ENCODE peak calls at places on chromosomes 13 and 19, in six cellular contexts. One of them, this sample, is unnamed.

GRCh38 chr13:81184556-81185265 is 843.8 kb upstream of the SPRY2 start:
- DNase-seq in body of pancreas: no peak
- DNase-seq in CD4-positive, CD25-positive, alpha-beta regulatory T cell: no peak
- DNase-seq in psoas muscle: no peak
- DNase-seq in GM23338: no peak
- DNase-seq in HCT116: no peak
- DNase-seq in this sample: peak; percentile 68

GRCh38 chr19:13732337-13732736 is 32.0 kb upstream of the MRI1 start:
- DNase-seq in HCT116: no peak
- DNase-seq in psoas muscle: no peak
- DNase-seq in GM23338: no peak
- DNase-seq in body of pancreas: no peak
- DNase-seq in CD4-positive, CD25-positive, alpha-beta regulatory T cell: no peak
- DNase-seq in this sample: no peak

GRCh38 chr19:13056052-13056660 is 46.5 kb downstream of the LYL1 start:
- DNase-seq in psoas muscle: no peak
- DNase-seq in HCT116: peak; percentile 64
- DNase-seq in body of pancreas: no peak
- DNase-seq in GM23338: peak; percentile 73
- DNase-seq in CD4-positive, CD25-positive, alpha-beta regulatory T cell: no peak
- DNase-seq in this sample: peak; percentile 91

GRCh38 chr19:35710784-35711723 is 6.7 kb downstream of the ZBTB32 start:
- DNase-seq in psoas muscle: no peak
- DNase-seq in body of pancreas: no peak
- DNase-seq in GM23338: no peak
- DNase-seq in CD4-positive, CD25-positive, alpha-beta regulatory T cell: peak; percentile 93
- DNase-seq in HCT116: no peak
- DNase-seq in this sample: no peak

GRCh38 chr19:44722131-44723121 is 23.5 kb downstream of the CEACAM16 start:
- DNase-seq in HCT116: no peak
- DNase-seq in CD4-positive, CD25-positive, alpha-beta regulatory T cell: no peak
- DNase-seq in body of pancreas: no peak
- DNase-seq in GM23338: no peak
- DNase-seq in psoas muscle: no peak
- DNase-seq in this sample: no peak

GRCh38 chr13:35723061-35723461 is 246.6 kb upstream of the MAB21L1 start:
- DNase-seq in CD4-positive, CD25-positive, alpha-beta regulatory T cell: no peak
- DNase-seq in GM23338: no peak
- DNase-seq in HCT116: no peak
- DNase-seq in psoas muscle: peak; percentile 41
- DNase-seq in body of pancreas: no peak
- DNase-seq in this sample: no peak

GRCh38 chr19:15259900-15260299 is 27.7 kb upstream of the EPHX3 start:
- DNase-seq in HCT116: no peak
- DNase-seq in psoas muscle: no peak
- DNase-seq in CD4-positive, CD25-positive, alpha-beta regulatory T cell: no peak
- DNase-seq in GM23338: no peak
- DNase-seq in body of pancreas: no peak
- DNase-seq in this sample: no peak

GRCh38 chr13:76038920-76039716 is 403.0 kb downstream of the LMO7 start:
- DNase-seq in GM23338: peak; percentile 72
- DNase-seq in HCT116: no peak
- DNase-seq in CD4-positive, CD25-positive, alpha-beta regulatory T cell: no peak
- DNase-seq in psoas muscle: no peak
- DNase-seq in body of pancreas: no peak
- DNase-seq in this sample: no peak

GRCh38 chr13:21426238-21426637 is 32.9 kb downstream of the ZDHHC20 start:
- DNase-seq in body of pancreas: no peak
- DNase-seq in psoas muscle: no peak
- DNase-seq in CD4-positive, CD25-positive, alpha-beta regulatory T cell: no peak
- DNase-seq in HCT116: no peak
- DNase-seq in GM23338: no peak
- DNase-seq in this sample: no peak

GRCh38 chr13:33616130-33616529 is 201.8 kb upstream of the RFC3 start:
- DNase-seq in psoas muscle: no peak
- DNase-seq in CD4-positive, CD25-positive, alpha-beta regulatory T cell: no peak
- DNase-seq in HCT116: no peak
- DNase-seq in GM23338: no peak
- DNase-seq in body of pancreas: no peak
- DNase-seq in this sample: no peak

GRCh38 chr13:73914119-73914518 is 220.1 kb downstream of the KLF12 start:
- DNase-seq in GM23338: no peak
- DNase-seq in body of pancreas: no peak
- DNase-seq in CD4-positive, CD25-positive, alpha-beta regulatory T cell: no peak
- DNase-seq in psoas muscle: no peak
- DNase-seq in HCT116: no peak
- DNase-seq in this sample: no peak

GRCh38 chr13:73274147-73274546 is 215.3 kb downstream of the KLF5 start:
- DNase-seq in CD4-positive, CD25-positive, alpha-beta regulatory T cell: no peak
- DNase-seq in body of pancreas: no peak
- DNase-seq in HCT116: no peak
- DNase-seq in GM23338: no peak
- DNase-seq in psoas muscle: no peak
- DNase-seq in this sample: no peak

GRCh38 chr19:14467391-14467790 is 7.8 kb downstream of the PTGER1 start:
- DNase-seq in psoas muscle: no peak
- DNase-seq in GM23338: no peak
- DNase-seq in body of pancreas: no peak
- DNase-seq in HCT116: no peak
- DNase-seq in CD4-positive, CD25-positive, alpha-beta regulatory T cell: no peak
- DNase-seq in this sample: no peak

GRCh38 chr13:110366733-110367132 is 59.6 kb downstream of the COL4A2 start:
- DNase-seq in psoas muscle: no peak
- DNase-seq in GM23338: no peak
- DNase-seq in CD4-positive, CD25-positive, alpha-beta regulatory T cell: no peak
- DNase-seq in body of pancreas: no peak
- DNase-seq in HCT116: no peak
- DNase-seq in this sample: no peak

GRCh38 chr13:32940601-32941000 is 75.6 kb upstream of the KL start:
- DNase-seq in GM23338: no peak
- DNase-seq in HCT116: no peak
- DNase-seq in body of pancreas: no peak
- DNase-seq in psoas muscle: peak; percentile 14
- DNase-seq in CD4-positive, CD25-positive, alpha-beta regulatory T cell: no peak
- DNase-seq in this sample: peak; percentile 2

GRCh38 chr13:73259061-73259908 is 200.5 kb downstream of the KLF5 start:
- DNase-seq in body of pancreas: no peak
- DNase-seq in CD4-positive, CD25-positive, alpha-beta regulatory T cell: no peak
- DNase-seq in psoas muscle: no peak
- DNase-seq in GM23338: no peak
- DNase-seq in HCT116: no peak
- DNase-seq in this sample: no peak

GRCh38 chr19:15369594-15369891 is 10.0 kb downstream of the AKAP8 start:
- DNase-seq in HCT116: no peak
- DNase-seq in body of pancreas: no peak
- DNase-seq in CD4-positive, CD25-positive, alpha-beta regulatory T cell: no peak
- DNase-seq in psoas muscle: no peak
- DNase-seq in GM23338: no peak
- DNase-seq in this sample: no peak

GRCh38 chr19:6042776-6043726 is 65.1 kb upstream of the RANBP3 start:
- DNase-seq in HCT116: no peak
- DNase-seq in psoas muscle: no peak
- DNase-seq in CD4-positive, CD25-positive, alpha-beta regulatory T cell: no peak
- DNase-seq in body of pancreas: no peak
- DNase-seq in GM23338: no peak
- DNase-seq in this sample: no peak

GRCh38 chr19:14404322-14404721 is 14.8 kb downstream of the DDX39A start:
- DNase-seq in GM23338: no peak
- DNase-seq in psoas muscle: no peak
- DNase-seq in CD4-positive, CD25-positive, alpha-beta regulatory T cell: no peak
- DNase-seq in body of pancreas: no peak
- DNase-seq in HCT116: no peak
- DNase-seq in this sample: no peak

GRCh38 chr13:112783135-112783945 is 93.5 kb downstream of the ATP11A start:
- DNase-seq in psoas muscle: no peak
- DNase-seq in CD4-positive, CD25-positive, alpha-beta regulatory T cell: no peak
- DNase-seq in HCT116: no peak
- DNase-seq in GM23338: no peak
- DNase-seq in body of pancreas: no peak
- DNase-seq in this sample: peak; percentile 24

GRCh38 chr13:24357756-24358155 is 48.4 kb downstream of the C1QTNF9 start:
- DNase-seq in body of pancreas: no peak
- DNase-seq in GM23338: no peak
- DNase-seq in psoas muscle: no peak
- DNase-seq in HCT116: no peak
- DNase-seq in CD4-positive, CD25-positive, alpha-beta regulatory T cell: no peak
- DNase-seq in this sample: no peak

GRCh38 chr19:55452381-55453325 is 8.8 kb downstream of the ISOC2 start:
- DNase-seq in psoas muscle: peak; percentile 76
- DNase-seq in body of pancreas: peak; percentile 45
- DNase-seq in HCT116: no peak
- DNase-seq in CD4-positive, CD25-positive, alpha-beta regulatory T cell: peak; percentile 52
- DNase-seq in GM23338: peak; percentile 95
- DNase-seq in this sample: peak; percentile 80

GRCh38 chr19:45154064-45154827 is 6.5 kb downstream of the NKPD1 start:
- DNase-seq in HCT116: peak; percentile 92
- DNase-seq in CD4-positive, CD25-positive, alpha-beta regulatory T cell: no peak
- DNase-seq in psoas muscle: peak; percentile 41
- DNase-seq in GM23338: no peak
- DNase-seq in body of pancreas: no peak
- DNase-seq in this sample: peak; percentile 83

GRCh38 chr13:71578048-71578447 is 289.0 kb downstream of the DACH1 start:
- DNase-seq in HCT116: no peak
- DNase-seq in CD4-positive, CD25-positive, alpha-beta regulatory T cell: no peak
- DNase-seq in body of pancreas: no peak
- DNase-seq in psoas muscle: no peak
- DNase-seq in GM23338: no peak
- DNase-seq in this sample: no peak

GRCh38 chr19:15198006-15198356 is 2.8 kb downstream of the NOTCH3 start:
- DNase-seq in GM23338: no peak
- DNase-seq in body of pancreas: no peak
- DNase-seq in CD4-positive, CD25-positive, alpha-beta regulatory T cell: no peak
- DNase-seq in psoas muscle: no peak
- DNase-seq in HCT116: no peak
- DNase-seq in this sample: no peak

GRCh38 chr13:66207610-66208009 is 1022.5 kb downstream of the PCDH9 start:
- DNase-seq in GM23338: no peak
- DNase-seq in psoas muscle: no peak
- DNase-seq in CD4-positive, CD25-positive, alpha-beta regulatory T cell: no peak
- DNase-seq in HCT116: no peak
- DNase-seq in body of pancreas: no peak
- DNase-seq in this sample: no peak

GRCh38 chr13:24050292-24050711 is 110.2 kb upstream of the SPATA13 start:
- DNase-seq in CD4-positive, CD25-positive, alpha-beta regulatory T cell: no peak
- DNase-seq in psoas muscle: peak; percentile 28
- DNase-seq in body of pancreas: peak; percentile 54
- DNase-seq in HCT116: no peak
- DNase-seq in GM23338: no peak
- DNase-seq in this sample: peak; percentile 86

DNA sequence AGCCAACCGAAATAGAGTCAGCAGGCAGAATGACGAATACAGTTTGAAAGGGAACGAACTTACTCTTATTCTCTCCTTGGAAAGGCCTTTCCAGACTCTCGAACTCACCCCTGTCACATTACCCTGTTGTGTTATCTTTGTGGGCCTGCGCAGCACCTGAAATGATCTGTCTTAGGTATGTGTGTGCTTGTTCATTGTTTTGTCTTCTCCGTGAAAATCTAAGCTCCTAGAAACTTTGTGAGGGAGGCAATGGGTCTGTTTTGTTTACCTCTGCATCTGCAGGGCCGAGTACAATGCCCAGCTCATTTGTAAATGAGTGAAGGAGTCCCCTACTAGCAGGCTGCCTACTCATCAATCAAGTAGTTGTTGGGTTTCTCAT is 19.6 kb downstream of the HMGB1 start:
- DNase-seq in HCT116: no peak
- DNase-seq in body of pancreas: no peak
- DNase-seq in CD4-positive, CD25-positive, alpha-beta regulatory T cell: no peak
- DNase-seq in psoas muscle: no peak
- DNase-seq in GM23338: peak; percentile 55
- DNase-seq in this sample: no peak
- H3K4me3 ChIP-seq in HCT116: no peak overlapping the region
- H3K4me3 ChIP-seq in body of pancreas: no peak overlapping the region
- H3K4me3 ChIP-seq in CD4-positive, CD25-positive, alpha-beta regulatory T cell: no peak overlapping the region
- H3K4me3 ChIP-seq in psoas muscle: peak overlapping the region; percentile 62
- H3K4me3 ChIP-seq in GM23338: peak overlapping the region; percentile 52
- H3K4me3 ChIP-seq in this sample: no peak overlapping the region

GRCh38 chr13:98563071-98563470 is 13.8 kb downstream of the STK24 start:
- DNase-seq in body of pancreas: no peak
- DNase-seq in GM23338: peak; percentile 65
- DNase-seq in CD4-positive, CD25-positive, alpha-beta regulatory T cell: peak; percentile 85
- DNase-seq in HCT116: no peak
- DNase-seq in psoas muscle: no peak
- DNase-seq in this sample: no peak
- H3K4me3 ChIP-seq in body of pancreas: no peak overlapping the region
- H3K4me3 ChIP-seq in GM23338: peak overlapping the region; percentile 4
- H3K4me3 ChIP-seq in CD4-positive, CD25-positive, alpha-beta regulatory T cell: peak overlapping the region; percentile 88
- H3K4me3 ChIP-seq in HCT116: no peak overlapping the region
- H3K4me3 ChIP-seq in psoas muscle: no peak overlapping the region
- H3K4me3 ChIP-seq in this sample: peak overlapping the region; percentile 36

DNA sequence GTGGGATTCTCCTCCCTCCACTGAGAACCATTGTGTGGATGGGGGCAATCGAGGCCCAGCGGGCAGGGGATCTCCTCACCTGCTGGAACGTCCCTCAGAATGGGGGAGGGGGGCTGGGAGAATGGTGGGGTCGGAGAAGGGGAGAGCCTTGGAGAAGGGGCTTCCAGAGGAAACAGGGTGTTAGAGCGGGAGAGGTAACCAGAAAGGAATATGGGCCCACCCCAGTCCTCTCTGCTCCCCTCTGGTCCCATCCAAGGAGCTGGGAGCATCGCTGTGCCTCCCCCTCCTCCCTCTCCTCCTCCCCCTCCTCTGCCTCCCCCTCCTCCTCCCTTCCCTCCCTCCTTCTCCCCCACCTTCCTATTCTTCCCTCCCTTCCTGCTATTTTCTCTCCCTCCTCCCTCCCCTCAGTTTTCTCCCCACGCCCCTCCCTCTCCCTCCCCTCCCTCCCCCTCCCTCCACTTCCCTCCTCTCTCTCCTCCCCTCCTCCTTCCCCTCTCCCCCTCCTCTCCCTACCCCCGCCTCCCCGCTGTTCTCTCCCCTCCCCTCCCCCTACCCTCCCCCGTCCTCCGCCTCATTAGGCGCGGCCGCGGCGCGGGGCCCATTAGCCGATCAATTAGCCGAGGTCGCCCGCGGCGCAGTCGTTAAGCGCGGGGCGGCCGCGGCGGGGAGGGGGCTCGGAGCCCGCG is 15.5 kb downstream of the TLE5 start:
- DNase-seq in body of pancreas: peak; percentile 41
- DNase-seq in psoas muscle: no peak
- DNase-seq in GM23338: peak; percentile 79
- DNase-seq in HCT116: no peak
- DNase-seq in CD4-positive, CD25-positive, alpha-beta regulatory T cell: no peak
- DNase-seq in this sample: no peak
- H3K4me3 ChIP-seq in body of pancreas: no peak overlapping the region
- H3K4me3 ChIP-seq in psoas muscle: peak overlapping the region; percentile 56
- H3K4me3 ChIP-seq in GM23338: peak overlapping the region; percentile 64
- H3K4me3 ChIP-seq in HCT116: peak overlapping the region; percentile 52
- H3K4me3 ChIP-seq in CD4-positive, CD25-positive, alpha-beta regulatory T cell: no peak overlapping the region
- H3K4me3 ChIP-seq in this sample: no peak overlapping the region

GRCh38 chr13:95226932-95227718 is 74.1 kb downstream of the ABCC4 start:
- DNase-seq in body of pancreas: no peak
- DNase-seq in GM23338: no peak
- DNase-seq in psoas muscle: no peak
- DNase-seq in CD4-positive, CD25-positive, alpha-beta regulatory T cell: peak; percentile 48
- DNase-seq in HCT116: no peak
- DNase-seq in this sample: no peak
- H3K4me3 ChIP-seq in body of pancreas: no peak overlapping the region
- H3K4me3 ChIP-seq in GM23338: no peak overlapping the region
- H3K4me3 ChIP-seq in psoas muscle: no peak overlapping the region
- H3K4me3 ChIP-seq in CD4-positive, CD25-positive, alpha-beta regulatory T cell: no peak overlapping the region
- H3K4me3 ChIP-seq in HCT116: no peak overlapping the region
- H3K4me3 ChIP-seq in this sample: no peak overlapping the region

GRCh38 chr19:49395581-49396407 is 7.7 kb downstream of the KASH5 start:
- DNase-seq in psoas muscle: no peak
- DNase-seq in CD4-positive, CD25-positive, alpha-beta regulatory T cell: no peak
- DNase-seq in body of pancreas: no peak
- DNase-seq in GM23338: no peak
- DNase-seq in HCT116: no peak
- DNase-seq in this sample: no peak
- H3K4me3 ChIP-seq in psoas muscle: no peak overlapping the region
- H3K4me3 ChIP-seq in CD4-positive, CD25-positive, alpha-beta regulatory T cell: no peak overlapping the region
- H3K4me3 ChIP-seq in body of pancreas: no peak overlapping the region
- H3K4me3 ChIP-seq in GM23338: no peak overlapping the region
- H3K4me3 ChIP-seq in HCT116: no peak overlapping the region
- H3K4me3 ChIP-seq in this sample: no peak overlapping the region